ENCODE peak calls at places on chromosomes 1 and 21, in four cellular contexts. B, H, R and D are unnamed samples.
A peak's percentile ranks its signal among the peaks of the same experiment; 100 is the strongest.

GRCh38 chr1:149884433-149885363 is 14.7 kb upstream of the BOLA1 start:
- DNase-seq in B (no peak), H (no peak), R (no peak), D (no peak)

GRCh38 chr1:161069731-161070270 is at the start of gene ARHGAP30:
- DNase-seq in B (peak; percentile 67), H (peak; percentile 39), R (peak; percentile 25), D (peak; percentile 67)

GRCh38 chr1:200916681-200917080 is 22.0 kb downstream of the INAVA start:
- DNase-seq in B (no peak), H (no peak), R (no peak), D (no peak)

GRCh38 chr1:227357229-227358078 is 39.2 kb upstream of the CDC42BPA start:
- DNase-seq in B (no peak), H (no peak), R (peak; percentile 36), D (peak; percentile 82)

GRCh38 chr1:99700020-99700419 is 54.1 kb downstream of the PALMD start:
- DNase-seq in B (no peak), H (no peak), R (no peak), D (no peak)

GRCh38 chr1:94617139-94617805 is 75.7 kb upstream of the F3 start:
- DNase-seq in B (no peak), H (no peak), R (no peak), D (no peak)

GRCh38 chr1:226135709-226136108 is 50.8 kb downstream of the ACBD3 start:
- DNase-seq in B (no peak), H (no peak), R (no peak), D (no peak)

GRCh38 chr1:116405241-116406135 is 32.4 kb downstream of the ATP1A1 start:
- DNase-seq in B (no peak), H (no peak), R (no peak), D (no peak)

GRCh38 chr1:59173721-59174120 is 123.2 kb upstream of the FGGY start:
- DNase-seq in B (no peak), H (no peak), R (no peak), D (no peak)

GRCh38 chr21:44442266-44443125 is 12.8 kb upstream of the LRRC3 start:
- DNase-seq in B (no peak), H (no peak), R (no peak), D (peak; percentile 2)

GRCh38 chr1:50913954-50914353 is 46.1 kb downstream of the FAF1 start:
- DNase-seq in B (no peak), H (no peak), R (no peak), D (no peak)

GRCh38 chr1:212670882-212671281 is 28.8 kb downstream of the BATF3 start:
- DNase-seq in B (no peak), H (no peak), R (no peak), D (no peak)

GRCh38 chr1:24725209-24725651 is 20.0 kb upstream of the CLIC4 start:
- DNase-seq in B (no peak), H (no peak), R (no peak), D (no peak)

GRCh38 chr1:197838836-197839235 is 63.6 kb upstream of the DENND1B start:
- DNase-seq in B (no peak), H (no peak), R (no peak), D (no peak)

GRCh38 chr1:166129006-166129405 is 37.8 kb downstream of the FAM78B start:
- DNase-seq in B (no peak), H (no peak), R (no peak), D (no peak)

GRCh38 chr1:38500352-38500751 is 359.2 kb downstream of the RRAGC start:
- DNase-seq in B (no peak), H (no peak), R (no peak), D (no peak)

GRCh38 chr1:225746361-225747179 is 31.1 kb upstream of the SRP9 start:
- DNase-seq in B (no peak), H (no peak), R (peak; percentile 80), D (peak; percentile 70)

GRCh38 chr1:154178006-154178405 is 13.9 kb downstream of the TPM3 start:
- DNase-seq in B (no peak), H (no peak), R (no peak), D (no peak)

GRCh38 chr1:96473791-96474452 is 247.7 kb upstream of the PTBP2 start:
- DNase-seq in B (no peak), H (no peak), R (no peak), D (no peak)

GRCh38 chr21:38377165-38378093 is 120.6 kb downstream of the KCNJ15 start:
- DNase-seq in B (no peak), H (no peak), R (no peak), D (no peak)

GRCh38 chr1:43524804-43525203 is 5.9 kb upstream of the PTPRF start:
- DNase-seq in B (no peak), H (no peak), R (no peak), D (no peak)